ENCODE peak calls at places on chromosome 11, in ten cellular contexts. W is brain microvascular endothelial cell, V is neural progenitor cell, M is epithelial cell of esophagus, C is fibroblast of lung, E is fibroblast of mammary gland, P is upper lobe of left lung, A is stomach, Z is astrocyte of the cerebellum, G is PC-9. D is an unnamed sample.

GRCh38 chr11:73969991-73970800 is 12.4 kb downstream of the UCP2 start:
- DNase-seq in E (no peak), V (no peak), G (no peak), M (no peak), Z (no peak), P (no peak), C (no peak), A (no peak), W (no peak), D (no peak)

GRCh38 chr11:101456812-101457211 is 127.0 kb downstream of the TRPC6 start:
- DNase-seq in M (peak), A (no peak), G (no peak), Z (no peak), W (no peak), E (peak), P (no peak), C (peak), V (no peak), D (peak)

GRCh38 chr11:133661867-133662266 is 129.6 kb upstream of the OPCML start:
- DNase-seq in V (no peak), E (no peak), P (no peak), Z (no peak), G (no peak), W (no peak), A (no peak), C (no peak), M (no peak), D (no peak)

GRCh38 chr11:100925935-100926334 is 203.7 kb downstream of the PGR start:
- DNase-seq in M (peak), V (no peak), G (no peak), W (peak), A (no peak), Z (peak), E (peak), C (peak), P (no peak), D (peak)

GRCh38 chr11:75313457-75314272 is 37.8 kb downstream of the ARRB1 start:
- DNase-seq in W (peak), G (no peak), E (peak), C (peak), P (no peak), V (peak), A (peak), Z (no peak), M (peak), D (peak)

GRCh38 chr11:5564259-5565019 is 16.1 kb upstream of the OR52H1 start:
- DNase-seq in V (no peak), Z (no peak), E (peak), P (no peak), M (peak), C (no peak), G (no peak), W (peak), A (no peak), D (peak)

GRCh38 chr11:68414457-68415221 is 45.9 kb upstream of the PPP6R3 start:
- DNase-seq in V (no peak), Z (no peak), C (no peak), M (no peak), G (no peak), W (no peak), E (no peak), A (no peak), P (no peak), D (no peak)

GRCh38 chr11:89220684-89221339 is 43.1 kb downstream of the TYR start:
- DNase-seq in A (no peak), C (no peak), Z (no peak), E (no peak), P (no peak), M (peak), W (no peak), V (no peak), G (no peak), D (no peak)

GRCh38 chr11:16191852-16192240 is 164.5 kb downstream of the SOX6 start:
- DNase-seq in G (no peak), P (no peak), C (no peak), A (no peak), M (no peak), V (no peak), W (no peak), Z (no peak), E (no peak), D (no peak)

DNA sequence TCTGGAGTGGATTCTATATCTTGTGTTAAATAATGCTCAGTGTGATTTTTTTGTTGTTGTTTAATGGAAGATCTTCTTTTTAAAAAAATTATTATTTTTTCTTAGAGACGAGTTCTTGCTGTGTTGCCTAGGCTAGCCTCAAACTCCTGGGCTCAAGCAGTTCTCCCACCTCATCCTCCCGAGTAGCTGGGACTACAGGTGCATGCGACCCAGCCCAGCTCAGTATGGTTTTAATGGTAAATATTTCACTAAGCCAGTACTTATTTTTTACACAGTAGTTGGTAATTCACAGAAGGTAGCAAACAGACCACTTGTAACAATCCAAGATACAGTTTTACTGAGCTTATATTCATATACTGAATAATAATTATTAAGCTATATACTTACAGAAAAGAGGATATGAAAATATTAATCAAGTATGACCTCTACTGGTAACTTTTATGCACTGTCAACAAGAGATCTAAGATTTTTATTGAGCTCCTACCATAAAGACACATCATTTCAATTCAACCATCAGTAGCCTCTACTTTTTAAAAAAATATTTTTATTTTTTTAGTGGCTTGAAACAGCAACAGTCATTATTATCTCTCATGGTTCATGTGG is 6.1 kb upstream of the CD59 start:
- DNase-seq in C (peak), V (no peak), A (no peak), W (no peak), M (peak), G (no peak), Z (no peak), E (peak), P (no peak), D (peak)
- TF ChIP-seq CTCF in C (no peak), V (peak), A (no peak), W (no peak), M (peak), G (peak), Z (peak), E (peak), P (peak), D (peak)

GRCh38 chr11:58524232-58525036 is 16.5 kb upstream of the OR5B21 start:
- DNase-seq in C (peak), V (peak), P (no peak), E (peak), W (peak), Z (peak), G (peak), M (peak), A (peak), D (peak)
- H3K4me3 ChIP-seq in C (peak), V (peak), P (no peak), E (no peak), W (peak), Z (no peak), G (no peak), M (no peak), A (no peak), D (peak)

DNA sequence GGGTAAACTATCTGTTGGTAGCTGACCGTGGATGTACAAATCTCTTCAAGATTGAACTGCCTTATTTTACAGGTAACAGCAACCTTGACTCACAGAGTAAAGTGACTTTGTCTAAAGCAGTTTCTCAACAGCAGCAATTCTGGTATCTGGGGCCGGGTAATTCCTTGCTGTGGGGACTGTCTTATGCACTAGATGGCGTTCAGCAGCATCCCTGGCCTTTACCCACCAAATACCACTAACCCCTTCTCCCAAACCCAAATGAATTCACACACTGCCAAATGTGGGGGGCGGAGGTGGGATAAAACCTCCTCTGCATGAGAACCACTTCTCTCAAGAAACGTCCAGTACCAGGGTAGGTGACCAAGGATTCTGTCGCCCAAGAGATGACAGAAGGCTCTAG is 1.7 kb upstream of the INCENP start:
- DNase-seq in P (no peak), W (no peak), Z (no peak), G (no peak), V (peak), E (no peak), C (no peak), M (peak), A (no peak), D (no peak)
- TF ChIP-seq CTCF in P (no peak), W (peak), Z (peak), G (no peak), V (peak), E (no peak), C (peak), M (peak), A (no peak), D (peak)

GRCh38 chr11:67285541-67286498 is 3.3 kb upstream of the ANKRD13D start:
- DNase-seq in Z (no peak), V (no peak), A (no peak), C (no peak), W (no peak), P (peak), M (no peak), G (no peak), E (no peak), D (no peak)

GRCh38 chr11:67282876-67283371 is 6.2 kb upstream of the ANKRD13D start:
- DNase-seq in V (no peak), A (no peak), M (no peak), G (no peak), Z (no peak), E (no peak), C (no peak), P (peak), W (no peak), D (no peak)

GRCh38 chr11:67283490-67283963 is 5.6 kb upstream of the ANKRD13D start:
- DNase-seq in C (no peak), W (no peak), E (no peak), P (no peak), Z (no peak), M (no peak), G (no peak), A (no peak), V (no peak), D (no peak)

GRCh38 chr11:67286621-67287333 is 2.3 kb upstream of the ANKRD13D start:
- DNase-seq in E (no peak), G (no peak), W (no peak), M (no peak), A (no peak), C (no peak), V (no peak), P (peak), Z (no peak), D (peak)

DNA sequence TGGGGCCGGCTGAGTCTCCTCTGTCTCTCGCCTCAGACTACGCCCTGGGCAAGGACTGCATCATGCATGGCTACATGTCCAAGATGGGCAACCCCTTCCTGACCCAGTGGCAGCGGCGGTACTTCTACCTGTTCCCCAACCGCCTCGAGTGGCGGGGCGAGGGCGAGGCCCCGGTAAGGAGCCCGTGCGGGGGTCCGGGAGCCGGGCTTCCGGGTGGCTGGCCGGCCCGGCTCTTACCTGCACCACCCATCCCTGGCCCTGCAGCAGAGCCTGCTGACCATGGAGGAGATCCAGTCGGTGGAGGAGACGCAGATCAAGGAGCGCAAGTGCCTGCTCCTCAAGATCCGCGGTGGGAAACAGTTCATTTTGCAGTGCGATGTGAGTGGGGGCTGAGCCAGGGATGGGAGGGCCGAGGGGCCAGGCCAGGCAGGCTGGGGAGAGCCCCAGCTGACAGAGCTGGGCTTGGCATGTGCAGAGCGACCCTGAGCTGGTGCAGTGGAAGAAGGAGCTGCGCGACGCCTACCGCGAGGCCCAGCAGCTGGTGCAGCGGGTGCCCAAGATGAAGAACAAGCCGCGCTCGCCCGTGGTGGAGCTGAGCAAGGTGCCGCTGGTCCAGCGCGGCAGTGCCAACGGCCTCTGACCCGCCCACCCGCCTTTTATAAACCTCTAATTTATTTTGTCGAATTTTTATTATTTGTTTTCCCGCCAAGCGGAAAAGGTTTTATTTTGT is 4.1 kb upstream of the ANKRD13D start:
- DNase-seq in E (no peak), P (peak), M (no peak), G (no peak), W (no peak), Z (no peak), A (no peak), V (no peak), C (no peak), D (no peak)
- H3K4me3 ChIP-seq in E (no peak), P (peak), M (no peak), G (no peak), W (no peak), Z (no peak), A (peak), V (no peak), C (no peak), D (no peak)

DNA sequence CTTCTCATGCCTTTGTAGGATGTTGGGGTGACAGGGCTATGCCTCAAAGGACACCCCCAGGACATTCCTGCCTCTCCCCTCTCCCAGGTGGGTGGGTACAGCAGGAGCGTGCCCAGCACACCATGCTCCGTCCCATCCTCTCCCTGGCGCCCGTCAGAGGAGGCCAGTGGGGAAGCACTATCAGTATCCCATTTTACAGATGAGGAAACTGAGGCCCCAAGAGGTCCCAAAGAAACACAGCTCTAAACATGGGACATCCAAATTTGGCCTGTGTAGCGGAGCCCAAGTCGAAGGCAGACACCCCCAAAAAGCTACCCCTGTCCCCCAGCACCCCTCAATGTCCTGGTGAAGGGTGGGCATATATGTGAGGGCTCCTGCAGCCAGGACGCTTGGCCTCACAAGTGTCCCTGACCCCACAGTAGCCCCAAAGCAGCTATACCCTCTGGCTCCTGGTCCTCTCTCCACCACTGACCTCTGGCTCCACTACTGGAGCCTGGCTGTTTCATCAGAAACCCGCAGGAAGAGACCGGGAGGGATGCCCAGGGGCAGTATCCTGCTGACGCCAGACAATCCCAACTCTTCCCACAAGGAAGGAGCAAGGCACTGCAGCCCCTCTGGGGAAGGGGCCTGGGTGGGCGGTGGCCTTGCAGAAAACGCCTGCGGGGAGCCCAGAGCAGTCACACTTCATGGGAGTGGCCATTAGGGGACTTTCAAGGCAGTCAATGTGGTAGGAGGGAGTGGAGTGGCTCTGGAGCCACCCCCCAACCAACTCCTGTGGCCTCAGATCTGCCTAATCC is 5.4 kb downstream of the FADS3 start:
- DNase-seq in P (no peak), C (no peak), G (no peak), A (no peak), M (no peak), V (no peak), Z (no peak), E (no peak), W (no peak), D (no peak)
- TF ChIP-seq CTCF in P (no peak), C (no peak), G (no peak), A (no peak), M (no peak), V (no peak), Z (no peak), E (no peak), W (no peak), D (no peak)

DNA sequence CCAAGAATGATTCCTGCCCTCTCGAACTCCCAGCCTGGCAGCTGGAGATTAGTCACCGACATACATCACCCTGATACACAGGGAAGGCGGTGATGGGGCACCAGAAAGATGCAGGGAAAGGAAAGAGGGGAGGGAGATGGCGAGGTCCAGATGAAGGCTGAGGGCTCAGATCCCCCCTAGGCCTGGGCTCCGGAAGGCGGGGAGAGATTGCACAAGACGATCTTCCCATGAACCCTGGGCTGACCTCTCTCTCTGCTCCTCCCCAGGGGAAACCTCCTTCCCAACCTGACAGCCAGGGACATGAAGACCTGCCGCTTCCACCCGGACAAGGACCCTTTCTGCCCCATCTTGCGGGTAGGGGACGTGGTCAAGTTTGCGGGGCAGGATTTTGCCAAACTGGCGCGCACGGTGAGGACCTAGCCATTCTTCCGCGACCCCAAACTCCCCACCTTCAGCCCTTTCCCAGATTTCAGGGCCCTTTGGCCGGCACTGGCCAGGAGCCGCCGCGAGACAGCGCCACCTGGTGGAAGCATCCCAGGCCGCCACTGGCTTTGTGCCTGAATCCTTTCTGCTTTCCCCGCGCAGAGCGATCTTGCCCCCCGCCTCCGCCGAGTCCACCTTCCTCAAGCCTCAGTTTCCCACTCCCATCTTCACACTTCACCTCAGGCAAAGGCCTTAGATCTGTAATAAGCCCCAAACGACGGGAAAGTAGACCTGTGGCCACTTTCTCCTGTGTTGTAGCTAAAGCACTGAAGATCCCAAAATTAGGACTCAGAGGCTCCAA is 11.5 kb downstream of the P2RX3 start:
- DNase-seq in G (peak), V (peak), M (peak), W (no peak), Z (no peak), C (peak), P (peak), E (peak), A (peak), D (peak)
- H3K4me3 ChIP-seq in G (no peak), V (no peak), M (no peak), W (peak), Z (no peak), C (no peak), P (no peak), E (no peak), A (no peak), D (no peak)

GRCh38 chr11:64839887-64840782 is 4.3 kb downstream of the CDC42BPG start:
- DNase-seq in G (no peak), C (no peak), P (peak), A (no peak), M (no peak), W (no peak), V (no peak), Z (no peak), E (no peak), D (no peak)
- TF ChIP-seq CTCF in G (no peak), C (no peak), P (no peak), A (no peak), M (no peak), W (no peak), V (no peak), Z (no peak), E (no peak), D (no peak)

GRCh38 chr11:79439893-79440450 is 858 bp downstream of the TENM4 start:
- DNase-seq in E (no peak), G (no peak), Z (no peak), C (no peak), W (no peak), P (peak), V (peak), M (peak), A (no peak), D (peak)

GRCh38 chr11:79439430-79439892 is 1.4 kb downstream of the TENM4 start:
- DNase-seq in A (no peak), V (no peak), G (no peak), W (no peak), M (peak), C (peak), Z (no peak), P (peak), E (peak), D (peak)

GRCh38 chr11:79437981-79438630 is 2.7 kb downstream of the TENM4 start:
- DNase-seq in C (peak), W (no peak), E (peak), G (no peak), P (peak), Z (no peak), A (no peak), V (peak), M (peak), D (peak)

GRCh38 chr11:79437274-79437980 is 3.4 kb downstream of the TENM4 start:
- DNase-seq in C (peak), P (peak), W (no peak), A (peak), M (peak), V (peak), Z (no peak), E (peak), G (no peak), D (peak)

DNA sequence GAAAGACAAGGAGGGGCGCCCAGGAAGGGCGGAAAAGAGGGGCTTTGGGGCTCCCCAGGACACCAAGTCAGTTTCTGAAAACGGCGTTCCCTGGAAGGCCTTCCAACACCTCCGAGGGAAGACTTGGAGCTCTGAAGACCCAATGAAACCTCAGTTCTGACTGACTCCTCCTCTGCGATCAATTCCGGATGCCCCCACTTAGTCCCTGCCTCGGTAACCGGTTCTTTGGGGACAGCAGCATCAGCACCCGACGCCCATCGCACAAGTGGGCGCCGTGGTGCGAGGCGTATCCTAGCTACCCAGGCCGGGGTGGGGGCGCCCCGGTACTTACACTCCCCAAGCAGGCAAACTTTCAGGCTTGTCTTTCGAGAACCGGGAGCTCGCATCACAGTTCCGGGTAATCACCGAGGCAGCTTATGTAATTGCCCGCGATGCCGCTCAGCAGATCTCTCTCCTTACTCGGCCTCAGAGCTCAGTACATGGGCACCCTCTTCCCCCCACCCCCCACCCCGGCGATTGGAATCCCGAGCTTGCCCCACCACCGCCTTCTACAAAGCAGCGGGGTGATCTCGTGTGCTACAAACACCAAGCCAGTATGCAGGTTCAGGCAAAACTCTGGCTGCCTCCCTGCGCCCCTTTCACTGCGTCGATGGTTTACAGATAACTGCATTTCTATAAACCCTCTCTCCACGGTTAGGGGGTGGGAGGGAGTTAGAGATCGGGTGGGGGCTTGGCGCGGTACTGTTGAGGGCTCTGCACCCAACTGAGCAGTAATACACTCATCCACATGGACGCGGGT is 2.0 kb downstream of the TENM4 start:
- DNase-seq in Z (no peak), E (peak), M (peak), A (no peak), P (peak), G (no peak), C (peak), V (peak), W (no peak), D (peak)
- H3K4me3 ChIP-seq in Z (peak), E (peak), M (peak), A (peak), P (peak), G (no peak), C (peak), V (peak), W (peak), D (peak)

GRCh38 chr11:111185259-111185658 is 60.3 kb upstream of the POU2AF2 start:
- DNase-seq in G (no peak), P (no peak), Z (no peak), A (no peak), C (no peak), W (no peak), V (no peak), M (no peak), E (peak), D (peak)
- TF ChIP-seq CTCF in G (no peak), P (no peak), Z (no peak), A (no peak), C (no peak), W (no peak), V (no peak), M (no peak), E (no peak), D (no peak)

D was measured in choroid plexus epithelial cell.